ENCODE peak calls at places on chromosomes 2 and 18, in five cellular contexts. J is mammary epithelial cell, Q is SJCRH30, O is ascending aorta, M is tibial nerve. C is an unnamed sample.

GRCh38 chr18:43869451-43870008 is 592.2 kb upstream of the SYT4 start:
- DNase-seq in J (no peak), Q (peak; percentile 27), O (no peak), M (no peak), C (no peak)

GRCh38 chr2:88170472-88170892 is 336 bp downstream of the THNSL2 start:
- DNase-seq in J (no peak), Q (no peak), O (no peak), M (peak; percentile 30), C (no peak)

GRCh38 chr18:54247488-54248175 is 21.7 kb upstream of the POLI start:
- DNase-seq in J (peak; percentile 29), Q (no peak), O (no peak), M (no peak), C (no peak)

GRCh38 chr2:64273524-64274398 is 129.5 kb upstream of the PELI1 start:
- DNase-seq in J (peak; percentile 96), Q (no peak), O (peak; percentile 70), M (peak; percentile 79), C (peak; percentile 60)

GRCh38 chr2:141968377-141968920 is 162.4 kb downstream of the LRP1B start:
- DNase-seq in J (peak; percentile 61), Q (no peak), O (no peak), M (no peak), C (no peak)

GRCh38 chr2:225270053-225270452 is 129.5 kb upstream of the NYAP2 start:
- DNase-seq in J (no peak), Q (peak; percentile 11), O (no peak), M (no peak), C (no peak)

GRCh38 chr2:61205132-61205531 is 43.1 kb downstream of the C2orf74 start:
- DNase-seq in J (no peak), Q (no peak), O (no peak), M (no peak), C (no peak)

GRCh38 chr18:24949908-24950307 is 402.1 kb downstream of the ZNF521 start:
- DNase-seq in J (no peak), Q (no peak), O (no peak), M (no peak), C (no peak)

GRCh38 chr2:150532883-150533282 is 45.4 kb upstream of the RND3 start:
- DNase-seq in J (peak; percentile 42), Q (no peak), O (no peak), M (no peak), C (no peak)

GRCh38 chr2:150403457-150403856 is 84.0 kb downstream of the RND3 start:
- DNase-seq in J (no peak), Q (no peak), O (no peak), M (no peak), C (no peak)

GRCh38 chr2:30732876-30733275 is 74.4 kb downstream of the CAPN13 start:
- DNase-seq in J (no peak), Q (no peak), O (peak; percentile 27), M (no peak), C (no peak)

GRCh38 chr2:122754561-122754960 is 999.1 kb downstream of the TSN start:
- DNase-seq in J (no peak), Q (no peak), O (no peak), M (no peak), C (no peak)

GRCh38 chr18:48590678-48591077 is 51.8 kb downstream of the CTIF start:
- DNase-seq in J (peak; percentile 42), Q (no peak), O (peak; percentile 75), M (no peak), C (peak; percentile 63)

GRCh38 chr2:170840717-170841210 is 24.1 kb downstream of the GAD1 start:
- DNase-seq in J (no peak), Q (no peak), O (no peak), M (no peak), C (no peak)

DNA sequence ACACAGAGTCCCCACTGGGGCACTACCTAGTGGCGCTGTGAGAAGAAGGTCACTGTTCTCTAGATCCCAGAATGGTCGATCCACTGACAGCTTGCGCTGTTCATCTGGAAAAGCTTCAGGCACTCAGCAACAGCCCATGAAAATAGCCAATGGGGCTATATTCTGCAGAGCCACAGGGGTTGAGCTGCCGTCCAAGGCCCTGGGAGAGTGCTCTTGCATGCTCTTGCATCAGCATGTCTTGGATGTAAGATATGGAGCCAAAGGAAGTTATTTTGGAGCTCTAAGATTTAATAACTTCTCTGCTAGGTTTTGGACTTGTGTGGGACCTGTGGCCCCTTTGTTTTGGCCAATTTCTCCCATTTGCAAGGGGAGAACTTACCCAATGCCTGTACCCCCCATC is 164.7 kb upstream of the HNMT start:
- DNase-seq in J (no peak), Q (no peak), O (no peak), M (no peak), C (no peak)
- H3K27me3 ChIP-seq in J (no peaks in the 10 kb centered on the region), Q (no peaks in the 10 kb centered on the region), O (no peaks in the 10 kb centered on the region), M (no peaks in the 10 kb centered on the region), C (no peaks in the 10 kb centered on the region)

DNA sequence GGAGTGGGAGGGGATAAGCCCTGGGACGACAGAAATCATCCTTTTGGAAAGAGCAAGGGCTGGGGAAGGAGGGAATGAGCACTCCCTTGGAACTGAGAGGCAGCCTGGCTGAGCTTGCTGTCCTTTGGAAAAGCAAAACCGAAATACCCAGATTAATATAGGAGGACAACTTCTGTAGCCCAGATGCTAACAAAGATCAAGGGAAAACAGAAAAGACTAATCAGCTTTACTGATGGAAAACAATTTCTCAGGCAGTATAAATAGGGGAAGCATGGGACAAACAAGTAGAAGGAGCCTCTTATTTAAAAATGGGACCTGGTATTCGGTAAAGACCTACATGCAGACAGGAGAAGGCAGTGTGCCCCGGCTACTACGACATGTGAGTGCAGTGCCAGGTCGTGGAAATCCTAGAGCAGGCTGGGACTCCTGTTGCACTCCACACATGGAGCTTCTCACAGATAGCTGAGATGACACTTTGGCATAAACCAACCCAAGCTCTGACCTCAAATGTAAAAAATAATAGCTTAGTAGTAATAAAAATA is 775 bp upstream of the DSEL start:
- DNase-seq in J (no peak), Q (peak; percentile 49), O (peak; percentile 65), M (peak; percentile 73), C (no peak)
- H3K4me3 ChIP-seq in J (peak overlapping the region; percentile 62), Q (peak overlapping the region; percentile 91), O (peak overlapping the region; percentile 82), M (peak overlapping the region; percentile 76), C (peak overlapping the region; percentile 55)

GRCh38 chr18:52937840-52938239 is 597.8 kb downstream of the DCC start:
- DNase-seq in J (no peak), Q (no peak), O (no peak), M (no peak), C (no peak)
- H3K27me3 ChIP-seq in J (no peaks in the 10 kb centered on the region), Q (no peaks in the 10 kb centered on the region), O (no peaks in the 10 kb centered on the region), M (no peaks in the 10 kb centered on the region), C (no peaks in the 10 kb centered on the region)

GRCh38 chr2:203535784-203536590 is 886 bp upstream of the RAPH1 start:
- DNase-seq in J (no peak), Q (peak; percentile 32), O (no peak), M (no peak), C (no peak)
- H3K4me3 ChIP-seq in J (peak overlapping the region; percentile 96), Q (peak overlapping the region; percentile 98), O (peak overlapping the region; percentile 64), M (peak overlapping the region; percentile 48), C (peak overlapping the region; percentile 80)

GRCh38 chr2:132669854-132670103 is 226 bp downstream of the LYPD1 start:
- DNase-seq in J (peak; percentile 20), Q (no peak), O (no peak), M (no peak), C (no peak)
- H3K27me3 ChIP-seq in J (peaks cover 26% of the 10 kb centered on the region), Q (no peaks in the 10 kb centered on the region), O (peaks cover 6% of the 10 kb centered on the region), M (peaks cover 3% of the 10 kb centered on the region), C (peaks cover 31% of the 10 kb centered on the region)